ENCODE peak calls at places on chromosomes 5 and 9, in ten cellular contexts. One of them, this sample, is unnamed.

GRCh38 chr9:33372900-33373299 is 29.5 kb downstream of the AQP7 start:
- DNase-seq in heart right ventricle: no peak
- DNase-seq in cardiac muscle cell: no peak
- DNase-seq in fibroblast of pulmonary artery: no peak
- DNase-seq in mammary epithelial cell: no peak
- DNase-seq in SK-N-SH: no peak
- DNase-seq in progenitor cell of endocrine pancreas: no peak
- DNase-seq in fibroblast of the aortic adventitia: no peak
- DNase-seq in tibial artery: no peak
- DNase-seq in AG04449: no peak
- DNase-seq in this sample: no peak

GRCh38 chr9:96052703-96053102 is 177.2 kb downstream of the ERCC6L2 start:
- DNase-seq in fibroblast of pulmonary artery: no peak
- DNase-seq in AG04449: no peak
- DNase-seq in fibroblast of the aortic adventitia: no peak
- DNase-seq in heart right ventricle: no peak
- DNase-seq in tibial artery: no peak
- DNase-seq in SK-N-SH: no peak
- DNase-seq in mammary epithelial cell: no peak
- DNase-seq in progenitor cell of endocrine pancreas: no peak
- DNase-seq in cardiac muscle cell: no peak
- DNase-seq in this sample: no peak

GRCh38 chr9:1612886-1613285 is 402.3 kb upstream of the SMARCA2 start:
- DNase-seq in tibial artery: no peak
- DNase-seq in heart right ventricle: no peak
- DNase-seq in progenitor cell of endocrine pancreas: no peak
- DNase-seq in fibroblast of pulmonary artery: no peak
- DNase-seq in fibroblast of the aortic adventitia: no peak
- DNase-seq in cardiac muscle cell: no peak
- DNase-seq in AG04449: no peak
- DNase-seq in mammary epithelial cell: peak; percentile 62
- DNase-seq in SK-N-SH: no peak
- DNase-seq in this sample: no peak

GRCh38 chr5:158074992-158075769 is 216.2 kb upstream of the CLINT1 start:
- DNase-seq in cardiac muscle cell: peak; percentile 85
- DNase-seq in progenitor cell of endocrine pancreas: peak; percentile 38
- DNase-seq in fibroblast of pulmonary artery: peak; percentile 80
- DNase-seq in tibial artery: peak; percentile 43
- DNase-seq in heart right ventricle: peak; percentile 28
- DNase-seq in AG04449: peak; percentile 19
- DNase-seq in fibroblast of the aortic adventitia: peak; percentile 71
- DNase-seq in mammary epithelial cell: peak; percentile 35
- DNase-seq in SK-N-SH: peak; percentile 61
- DNase-seq in this sample: peak; percentile 77

GRCh38 chr9:117547904-117548303 is 133.0 kb upstream of the ASTN2 start:
- DNase-seq in fibroblast of the aortic adventitia: no peak
- DNase-seq in SK-N-SH: no peak
- DNase-seq in fibroblast of pulmonary artery: no peak
- DNase-seq in AG04449: no peak
- DNase-seq in cardiac muscle cell: no peak
- DNase-seq in mammary epithelial cell: no peak
- DNase-seq in progenitor cell of endocrine pancreas: no peak
- DNase-seq in tibial artery: no peak
- DNase-seq in heart right ventricle: no peak
- DNase-seq in this sample: no peak

GRCh38 chr5:63249960-63250359 is 671.3 kb downstream of the LRRC70 start:
- DNase-seq in SK-N-SH: no peak
- DNase-seq in AG04449: no peak
- DNase-seq in fibroblast of the aortic adventitia: peak; percentile 8
- DNase-seq in mammary epithelial cell: no peak
- DNase-seq in fibroblast of pulmonary artery: no peak
- DNase-seq in progenitor cell of endocrine pancreas: no peak
- DNase-seq in cardiac muscle cell: no peak
- DNase-seq in heart right ventricle: no peak
- DNase-seq in tibial artery: no peak
- DNase-seq in this sample: no peak

GRCh38 chr5:14518638-14519037 is 63.0 kb upstream of the OTULINL start:
- DNase-seq in mammary epithelial cell: no peak
- DNase-seq in fibroblast of the aortic adventitia: no peak
- DNase-seq in cardiac muscle cell: no peak
- DNase-seq in tibial artery: no peak
- DNase-seq in progenitor cell of endocrine pancreas: no peak
- DNase-seq in heart right ventricle: no peak
- DNase-seq in AG04449: no peak
- DNase-seq in SK-N-SH: no peak
- DNase-seq in fibroblast of pulmonary artery: no peak
- DNase-seq in this sample: no peak

GRCh38 chr5:95526871-95527270 is 27.9 kb downstream of the SKIC3 start:
- DNase-seq in fibroblast of pulmonary artery: no peak
- DNase-seq in AG04449: no peak
- DNase-seq in cardiac muscle cell: no peak
- DNase-seq in mammary epithelial cell: no peak
- DNase-seq in tibial artery: no peak
- DNase-seq in heart right ventricle: no peak
- DNase-seq in progenitor cell of endocrine pancreas: no peak
- DNase-seq in fibroblast of the aortic adventitia: no peak
- DNase-seq in SK-N-SH: no peak
- DNase-seq in this sample: no peak

GRCh38 chr9:35812025-35812602 is at the start of gene SPAG8:
- DNase-seq in fibroblast of pulmonary artery: peak; percentile 97
- DNase-seq in tibial artery: peak; percentile 96
- DNase-seq in mammary epithelial cell: peak; percentile 90
- DNase-seq in SK-N-SH: peak; percentile 88
- DNase-seq in cardiac muscle cell: peak; percentile 98
- DNase-seq in heart right ventricle: peak; percentile 91
- DNase-seq in progenitor cell of endocrine pancreas: peak; percentile 75
- DNase-seq in AG04449: no peak
- DNase-seq in fibroblast of the aortic adventitia: peak; percentile 95
- DNase-seq in this sample: peak; percentile 79

GRCh38 chr9:35814106-35814840 is 569 bp downstream of the HINT2 start:
- DNase-seq in SK-N-SH: peak; percentile 69
- DNase-seq in cardiac muscle cell: peak; percentile 66
- DNase-seq in fibroblast of pulmonary artery: peak; percentile 44
- DNase-seq in progenitor cell of endocrine pancreas: peak; percentile 55
- DNase-seq in tibial artery: peak; percentile 71
- DNase-seq in mammary epithelial cell: peak; percentile 46
- DNase-seq in heart right ventricle: peak; percentile 76
- DNase-seq in fibroblast of the aortic adventitia: peak; percentile 50
- DNase-seq in AG04449: no peak
- DNase-seq in this sample: peak; percentile 76

GRCh38 chr9:35814841-35815543 is at the start of gene HINT2:
- DNase-seq in heart right ventricle: peak; percentile 94
- DNase-seq in tibial artery: peak; percentile 98
- DNase-seq in fibroblast of pulmonary artery: peak; percentile 100
- DNase-seq in mammary epithelial cell: peak; percentile 99
- DNase-seq in fibroblast of the aortic adventitia: peak; percentile 99
- DNase-seq in progenitor cell of endocrine pancreas: peak; percentile 95
- DNase-seq in cardiac muscle cell: peak; percentile 99
- DNase-seq in SK-N-SH: peak; percentile 95
- DNase-seq in AG04449: peak; percentile 94
- DNase-seq in this sample: peak; percentile 91

GRCh38 chr9:35811364-35812024 is 568 bp downstream of the SPAG8 start:
- DNase-seq in SK-N-SH: no peak
- DNase-seq in progenitor cell of endocrine pancreas: no peak
- DNase-seq in AG04449: no peak
- DNase-seq in cardiac muscle cell: peak; percentile 57
- DNase-seq in mammary epithelial cell: no peak
- DNase-seq in tibial artery: no peak
- DNase-seq in heart right ventricle: peak; percentile 39
- DNase-seq in fibroblast of pulmonary artery: peak; percentile 51
- DNase-seq in fibroblast of the aortic adventitia: peak; percentile 39
- DNase-seq in this sample: no peak

GRCh38 chr9:35813434-35814105 is 1.3 kb downstream of the HINT2 start:
- DNase-seq in fibroblast of pulmonary artery: peak; percentile 43
- DNase-seq in fibroblast of the aortic adventitia: peak; percentile 25
- DNase-seq in heart right ventricle: no peak
- DNase-seq in tibial artery: no peak
- DNase-seq in progenitor cell of endocrine pancreas: no peak
- DNase-seq in cardiac muscle cell: peak; percentile 26
- DNase-seq in AG04449: no peak
- DNase-seq in mammary epithelial cell: no peak
- DNase-seq in SK-N-SH: peak; percentile 39
- DNase-seq in this sample: no peak
- TF ChIP-seq CTCF in fibroblast of pulmonary artery: peak; percentile 37
- TF ChIP-seq CTCF in fibroblast of the aortic adventitia: peak; percentile 37
- TF ChIP-seq CTCF in heart right ventricle: peak; percentile 13
- TF ChIP-seq CTCF in tibial artery: no peak
- TF ChIP-seq CTCF in progenitor cell of endocrine pancreas: peak; percentile 34
- TF ChIP-seq CTCF in cardiac muscle cell: peak; percentile 33
- TF ChIP-seq CTCF in AG04449: peak; percentile 42
- TF ChIP-seq CTCF in mammary epithelial cell: peak; percentile 53
- TF ChIP-seq CTCF in SK-N-SH: peak; percentile 44
- TF ChIP-seq CTCF in this sample: peak; percentile 45

GRCh38 chr9:120936764-120937122 is 10.1 kb upstream of the TRAF1 start:
- DNase-seq in cardiac muscle cell: no peak
- DNase-seq in AG04449: no peak
- DNase-seq in SK-N-SH: no peak
- DNase-seq in fibroblast of the aortic adventitia: no peak
- DNase-seq in progenitor cell of endocrine pancreas: no peak
- DNase-seq in mammary epithelial cell: no peak
- DNase-seq in heart right ventricle: no peak
- DNase-seq in tibial artery: no peak
- DNase-seq in fibroblast of pulmonary artery: no peak
- DNase-seq in this sample: no peak

GRCh38 chr9:120937127-120937526 is 10.5 kb upstream of the TRAF1 start:
- DNase-seq in fibroblast of pulmonary artery: peak; percentile 36
- DNase-seq in progenitor cell of endocrine pancreas: no peak
- DNase-seq in cardiac muscle cell: peak; percentile 54
- DNase-seq in tibial artery: peak; percentile 63
- DNase-seq in AG04449: no peak
- DNase-seq in heart right ventricle: no peak
- DNase-seq in fibroblast of the aortic adventitia: peak; percentile 92
- DNase-seq in mammary epithelial cell: no peak
- DNase-seq in SK-N-SH: no peak
- DNase-seq in this sample: no peak

GRCh38 chr9:120937596-120937995 is 11.0 kb upstream of the TRAF1 start:
- DNase-seq in fibroblast of the aortic adventitia: peak; percentile 97
- DNase-seq in progenitor cell of endocrine pancreas: no peak
- DNase-seq in AG04449: no peak
- DNase-seq in SK-N-SH: no peak
- DNase-seq in cardiac muscle cell: peak; percentile 72
- DNase-seq in fibroblast of pulmonary artery: peak; percentile 55
- DNase-seq in mammary epithelial cell: no peak
- DNase-seq in tibial artery: no peak
- DNase-seq in heart right ventricle: no peak
- DNase-seq in this sample: no peak

GRCh38 chr9:120935383-120935857 is 8.8 kb upstream of the TRAF1 start:
- DNase-seq in mammary epithelial cell: peak; percentile 99
- DNase-seq in cardiac muscle cell: peak; percentile 97
- DNase-seq in heart right ventricle: peak; percentile 96
- DNase-seq in tibial artery: peak; percentile 99
- DNase-seq in SK-N-SH: peak; percentile 89
- DNase-seq in AG04449: peak; percentile 71
- DNase-seq in fibroblast of pulmonary artery: peak; percentile 98
- DNase-seq in fibroblast of the aortic adventitia: peak; percentile 97
- DNase-seq in progenitor cell of endocrine pancreas: no peak
- DNase-seq in this sample: no peak

DNA sequence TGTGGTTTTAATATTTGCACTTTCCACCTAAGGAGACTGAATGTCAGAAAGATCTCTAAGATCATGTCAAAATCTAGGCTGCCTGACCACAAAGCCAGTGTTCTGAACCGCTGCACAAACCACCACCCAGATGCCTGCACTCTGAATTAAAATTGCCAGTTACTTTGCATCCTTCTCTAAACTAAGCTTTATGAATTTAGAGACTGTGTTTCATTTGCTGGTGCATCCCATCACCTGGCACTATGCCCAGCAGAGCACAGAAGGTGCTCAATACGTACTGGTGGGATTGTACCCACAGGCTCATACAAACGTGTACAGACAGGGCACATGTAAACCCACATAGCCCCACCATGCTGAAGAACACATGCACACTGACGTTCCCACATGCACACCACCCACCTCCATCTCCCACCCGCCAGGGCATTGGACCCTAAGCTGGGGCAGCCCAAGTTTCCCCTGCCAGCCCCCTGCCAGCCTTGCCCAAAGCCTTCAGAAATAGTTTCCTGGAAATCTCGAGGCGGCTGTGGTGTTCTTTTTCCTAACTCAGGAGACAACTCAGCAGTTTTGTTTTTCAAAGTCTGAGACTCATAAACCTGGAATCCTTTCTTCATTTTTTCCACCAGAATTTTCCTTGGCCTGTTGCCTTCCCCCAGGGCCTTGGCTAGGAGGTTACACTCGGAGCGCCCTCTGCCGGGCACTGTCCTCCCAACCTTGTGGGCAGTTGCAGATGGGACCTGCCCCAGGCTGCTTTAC is 9.6 kb upstream of the TRAF1 start:
- DNase-seq in mammary epithelial cell: peak; percentile 89
- DNase-seq in heart right ventricle: peak; percentile 96
- DNase-seq in SK-N-SH: peak; percentile 83
- DNase-seq in progenitor cell of endocrine pancreas: peak; percentile 80
- DNase-seq in fibroblast of the aortic adventitia: peak; percentile 99
- DNase-seq in fibroblast of pulmonary artery: peak; percentile 97
- DNase-seq in cardiac muscle cell: peak; percentile 97
- DNase-seq in tibial artery: peak; percentile 96
- DNase-seq in AG04449: peak; percentile 60
- DNase-seq in this sample: peak; percentile 93
- TF ChIP-seq CTCF in mammary epithelial cell: peak; percentile 96
- TF ChIP-seq CTCF in heart right ventricle: peak; percentile 85
- TF ChIP-seq CTCF in SK-N-SH: peak; percentile 98
- TF ChIP-seq CTCF in progenitor cell of endocrine pancreas: peak; percentile 91
- TF ChIP-seq CTCF in fibroblast of the aortic adventitia: peak; percentile 91
- TF ChIP-seq CTCF in fibroblast of pulmonary artery: peak; percentile 94
- TF ChIP-seq CTCF in cardiac muscle cell: peak; percentile 96
- TF ChIP-seq CTCF in tibial artery: peak; percentile 91
- TF ChIP-seq CTCF in AG04449: peak; percentile 94
- TF ChIP-seq CTCF in this sample: peak; percentile 79

GRCh38 chr5:1208743-1209551 is 7.6 kb downstream of the SLC6A19 start:
- DNase-seq in tibial artery: no peak
- DNase-seq in fibroblast of the aortic adventitia: peak; percentile 20
- DNase-seq in cardiac muscle cell: peak; percentile 26
- DNase-seq in mammary epithelial cell: no peak
- DNase-seq in fibroblast of pulmonary artery: peak; percentile 10
- DNase-seq in progenitor cell of endocrine pancreas: no peak
- DNase-seq in AG04449: no peak
- DNase-seq in SK-N-SH: peak; percentile 79
- DNase-seq in heart right ventricle: peak; percentile 12
- DNase-seq in this sample: peak; percentile 53
- TF ChIP-seq CTCF in tibial artery: no peak
- TF ChIP-seq CTCF in fibroblast of the aortic adventitia: peak; percentile 58
- TF ChIP-seq CTCF in cardiac muscle cell: peak; percentile 51
- TF ChIP-seq CTCF in mammary epithelial cell: peak; percentile 60
- TF ChIP-seq CTCF in fibroblast of pulmonary artery: peak; percentile 40
- TF ChIP-seq CTCF in progenitor cell of endocrine pancreas: peak; percentile 42
- TF ChIP-seq CTCF in AG04449: peak; percentile 54
- TF ChIP-seq CTCF in SK-N-SH: peak; percentile 53
- TF ChIP-seq CTCF in heart right ventricle: peak; percentile 9
- TF ChIP-seq CTCF in this sample: no peak

DNA sequence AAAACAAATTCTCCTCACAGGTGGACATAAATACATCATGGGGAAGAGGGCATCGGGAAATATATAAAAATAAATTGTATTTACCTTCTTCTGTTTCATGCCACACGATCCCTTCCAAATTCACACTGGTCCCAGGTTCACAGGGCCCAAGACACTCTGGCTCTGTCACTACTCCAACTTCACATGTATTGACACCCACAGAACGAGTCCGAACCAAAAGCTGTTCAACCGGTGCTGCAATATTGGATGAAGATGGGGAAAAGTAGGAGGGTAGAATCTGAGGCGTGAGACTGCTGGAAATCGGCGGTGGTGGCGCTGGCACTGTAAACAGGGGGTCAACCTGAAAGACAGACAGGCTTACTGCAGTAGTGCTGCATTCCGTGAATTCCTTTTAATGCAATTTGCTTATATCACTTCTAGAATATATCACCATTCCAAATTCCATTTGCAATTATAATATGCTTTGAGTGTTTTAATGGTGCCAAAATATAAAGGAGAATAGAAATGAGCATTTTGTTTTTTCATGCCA is 45.4 kb downstream of the ZNF608 start:
- DNase-seq in mammary epithelial cell: no peak
- DNase-seq in progenitor cell of endocrine pancreas: no peak
- DNase-seq in tibial artery: no peak
- DNase-seq in heart right ventricle: no peak
- DNase-seq in fibroblast of pulmonary artery: no peak
- DNase-seq in AG04449: no peak
- DNase-seq in fibroblast of the aortic adventitia: no peak
- DNase-seq in cardiac muscle cell: no peak
- DNase-seq in SK-N-SH: no peak
- DNase-seq in this sample: no peak
- TF ChIP-seq CTCF in mammary epithelial cell: no peak
- TF ChIP-seq CTCF in progenitor cell of endocrine pancreas: no peak
- TF ChIP-seq CTCF in tibial artery: no peak
- TF ChIP-seq CTCF in heart right ventricle: no peak
- TF ChIP-seq CTCF in fibroblast of pulmonary artery: no peak
- TF ChIP-seq CTCF in AG04449: no peak
- TF ChIP-seq CTCF in fibroblast of the aortic adventitia: no peak
- TF ChIP-seq CTCF in cardiac muscle cell: no peak
- TF ChIP-seq CTCF in SK-N-SH: no peak
- TF ChIP-seq CTCF in this sample: no peak

This sample was measured in endothelial cell.